ENCODE peak calls at places on chromosomes 3 and 15, in five cellular contexts. E is heart left ventricle; Z is fibroblast of lung; I is CD8-positive, alpha-beta memory T cell; C is endothelial cell of umbilical vein. V is an unnamed sample. For H3K4me1 and H3K27me3, the result is how much of the 10 kb centered on the place peaks cover.

GRCh38 chr3:49673131-49673714 is 928 bp upstream of the APEH start:
- DNase-seq in E (no peak), Z (no peak), I (no peak), C (no peak), V (no peak)

GRCh38 chr15:89591834-89592233 is 16.6 kb downstream of the TICRR start:
- DNase-seq in E (no peak), Z (no peak), I (no peak), C (no peak), V (no peak)

GRCh38 chr3:53145109-53146077 is 15.2 kb upstream of the RFT1 start:
- DNase-seq in E (no peak), Z (no peak), I (no peak), C (no peak), V (no peak)

GRCh38 chr15:89835190-89835564 is 20.5 kb upstream of the ANPEP start:
- DNase-seq in E (no peak), Z (no peak), I (no peak), C (no peak), V (no peak)

GRCh38 chr3:188041193-188041592 is 112.8 kb upstream of the LPP start:
- DNase-seq in E (no peak), Z (no peak), I (no peak), C (no peak), V (no peak)

GRCh38 chr3:65524544-65525070 is 514.1 kb downstream of the MAGI1 start:
- DNase-seq in E (no peak), Z (no peak), I (no peak), C (no peak), V (no peak)

GRCh38 chr3:172625404-172625803 is 85.5 kb downstream of the NCEH1 start:
- DNase-seq in E (no peak), Z (peak), I (no peak), C (no peak), V (no peak)

GRCh38 chr3:13947912-13948311 is 68.0 kb upstream of the WNT7A start:
- DNase-seq in E (no peak), Z (no peak), I (no peak), C (no peak), V (no peak)

GRCh38 chr15:91849749-91850161 is 3.8 kb upstream of the SLCO3A1 start:
- DNase-seq in E (no peak), Z (peak), I (peak), C (peak), V (peak)

GRCh38 chr3:44106761-44107160 is 134.9 kb upstream of the TOPAZ1 start:
- DNase-seq in E (no peak), Z (no peak), I (no peak), C (no peak), V (no peak)

GRCh38 chr3:58556761-58557181 is 19.8 kb upstream of the ACOX2 start:
- DNase-seq in E (no peak), Z (no peak), I (no peak), C (no peak), V (no peak)

GRCh38 chr3:150970665-150971327 is 1.7 kb downstream of the CLRN1 start:
- DNase-seq in E (no peak), Z (peak), I (no peak), C (peak), V (no peak)

GRCh38 chr3:46923559-46924350 is 46.2 kb downstream of the PTH1R start:
- DNase-seq in E (no peak), Z (no peak), I (peak), C (peak), V (peak)

GRCh38 chr3:194276768-194277546 is 74.2 kb downstream of the CPN2 start:
- DNase-seq in E (no peak), Z (peak), I (no peak), C (peak), V (no peak)

GRCh38 chr3:42707620-42708355 is 5.2 kb upstream of the HHATL start:
- DNase-seq in E (no peak), Z (no peak), I (no peak), C (no peak), V (no peak)

GRCh38 chr3:49924683-49925082 is 4.9 kb downstream of the MON1A start:
- DNase-seq in E (no peak), Z (peak), I (no peak), C (peak), V (no peak)

GRCh38 chr15:51132384-51133139 is 37.9 kb upstream of the TNFAIP8L3 start:
- DNase-seq in E (no peak), Z (peak), I (no peak), C (peak), V (no peak)

GRCh38 chr15:91939432-91939831 is 85.9 kb downstream of the SLCO3A1 start:
- DNase-seq in E (peak), Z (no peak), I (no peak), C (no peak), V (no peak)

GRCh38 chr3:146404451-146404850 is 64.9 kb downstream of the PLSCR2 start:
- DNase-seq in E (no peak), Z (peak), I (no peak), C (no peak), V (no peak)
- H3K27ac ChIP-seq in E (no peak), Z (no peak), I (no peak), C (no peak), V (no peak)

DNA sequence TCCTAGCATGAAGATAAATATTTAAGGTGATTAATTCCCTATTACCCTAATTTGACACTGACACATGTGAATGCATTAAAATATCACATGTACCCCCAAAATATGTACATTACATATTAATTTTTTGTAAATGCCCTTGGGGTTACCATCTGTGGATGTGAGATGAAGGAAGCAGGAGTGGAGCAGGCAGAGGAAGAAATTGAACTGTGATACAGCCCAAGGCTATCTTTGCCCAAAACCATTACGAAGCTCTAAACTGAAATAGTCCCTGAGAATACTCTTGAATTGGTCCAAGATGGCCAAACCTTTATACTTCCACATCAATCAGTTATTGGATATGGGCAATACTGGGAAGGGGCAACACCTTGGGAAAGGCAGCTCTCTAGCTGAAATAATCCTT is 105.0 kb downstream of the CLASP2 start:
- DNase-seq in E (no peak), Z (no peak), I (no peak), C (no peak), V (no peak)
- H3K4me1 ChIP-seq in E (under half), Z (under half), I (under half), C (under half), V (under half)

DNA sequence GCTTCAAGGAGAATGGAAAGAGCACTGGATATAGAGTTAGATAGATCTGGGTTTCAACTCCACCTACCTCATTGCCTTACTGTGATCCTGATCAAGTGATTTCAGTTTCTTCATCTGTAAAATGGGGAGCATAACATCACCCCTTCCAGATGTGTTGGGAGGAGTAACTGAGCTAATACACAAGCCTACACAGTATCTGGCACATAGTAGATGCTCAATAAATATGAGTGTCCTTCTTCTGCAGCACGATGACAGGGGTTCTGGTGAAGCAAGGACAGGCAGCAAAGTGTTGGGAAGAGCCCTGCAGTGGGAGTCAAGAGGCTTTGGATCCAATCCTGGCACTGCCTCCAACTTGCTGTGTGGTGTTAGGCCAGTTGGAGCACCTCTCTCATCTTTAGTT is 270.0 kb downstream of the UACA start:
- DNase-seq in E (no peak), Z (no peak), I (no peak), C (no peak), V (peak)
- H3K27me3 ChIP-seq in E (under half), Z (under half), I (under half), C (under half), V (under half)

GRCh38 chr15:40379374-40379773 is 3.1 kb upstream of the KNSTRN start:
- DNase-seq in E (no peak), Z (no peak), I (no peak), C (no peak), V (no peak)
- H3K27ac ChIP-seq in E (no peak), Z (peak), I (no peak), C (no peak), V (no peak)

GRCh38 chr3:108221403-108221802 is 821 bp downstream of the IFT57 start:
- DNase-seq in E (no peak), Z (no peak), I (no peak), C (peak), V (no peak)
- H3K4me1 ChIP-seq in E (under half), Z (under half), I (under half), C (under half), V (under half)